ENCODE peak calls at places on chromosome X, in six cellular contexts. One of them, this sample, is unnamed.

GRCh38 chrX:38215141-38215540 is 5.5 kb downstream of the SRPX start:
- DNase-seq in AG20443: peak
- DNase-seq in erythroblast: no peak
- DNase-seq in EL: peak
- DNase-seq in mesenchymal stem cell: peak
- DNase-seq in stimulated activated CD4-positive, alpha-beta T cell treated with anti-CD3 and anti-CD28 coated beads, Interleukin-1b, Interleukin-23, amount 100 ng/mL, for 4 hours: no peak
- DNase-seq in this sample: no peak

GRCh38 chrX:15465347-15465746 is 27.8 kb downstream of the PIR start:
- DNase-seq in AG20443: peak
- DNase-seq in erythroblast: no peak
- DNase-seq in EL: no peak
- DNase-seq in mesenchymal stem cell: no peak
- DNase-seq in stimulated activated CD4-positive, alpha-beta T cell treated with anti-CD3 and anti-CD28 coated beads, Interleukin-1b, Interleukin-23, amount 100 ng/mL, for 4 hours: no peak
- DNase-seq in this sample: no peak

GRCh38 chrX:75337525-75337924 is 63.6 kb downstream of the UPRT start:
- DNase-seq in AG20443: no peak
- DNase-seq in erythroblast: no peak
- DNase-seq in EL: no peak
- DNase-seq in mesenchymal stem cell: no peak
- DNase-seq in stimulated activated CD4-positive, alpha-beta T cell treated with anti-CD3 and anti-CD28 coated beads, Interleukin-1b, Interleukin-23, amount 100 ng/mL, for 4 hours: no peak
- DNase-seq in this sample: no peak

GRCh38 chrX:10233173-10233572 is 76.4 kb downstream of the CLCN4 start:
- DNase-seq in AG20443: no peak
- DNase-seq in erythroblast: no peak
- DNase-seq in EL: peak
- DNase-seq in mesenchymal stem cell: peak
- DNase-seq in stimulated activated CD4-positive, alpha-beta T cell treated with anti-CD3 and anti-CD28 coated beads, Interleukin-1b, Interleukin-23, amount 100 ng/mL, for 4 hours: no peak
- DNase-seq in this sample: no peak

GRCh38 chrX:16788477-16788876 is 2.2 kb downstream of the TXLNG start:
- DNase-seq in AG20443: no peak
- DNase-seq in erythroblast: peak
- DNase-seq in EL: peak
- DNase-seq in mesenchymal stem cell: no peak
- DNase-seq in stimulated activated CD4-positive, alpha-beta T cell treated with anti-CD3 and anti-CD28 coated beads, Interleukin-1b, Interleukin-23, amount 100 ng/mL, for 4 hours: no peak
- DNase-seq in this sample: no peak

GRCh38 chrX:11929476-11929875 is 171.4 kb downstream of the MSL3 start:
- DNase-seq in AG20443: no peak
- DNase-seq in erythroblast: no peak
- DNase-seq in EL: peak
- DNase-seq in mesenchymal stem cell: peak
- DNase-seq in stimulated activated CD4-positive, alpha-beta T cell treated with anti-CD3 and anti-CD28 coated beads, Interleukin-1b, Interleukin-23, amount 100 ng/mL, for 4 hours: no peak
- DNase-seq in this sample: no peak

GRCh38 chrX:140057001-140057411 is 91.7 kb upstream of the CXorf66 start:
- DNase-seq in AG20443: peak
- DNase-seq in erythroblast: peak
- DNase-seq in EL: peak
- DNase-seq in mesenchymal stem cell: peak
- DNase-seq in stimulated activated CD4-positive, alpha-beta T cell treated with anti-CD3 and anti-CD28 coated beads, Interleukin-1b, Interleukin-23, amount 100 ng/mL, for 4 hours: peak
- DNase-seq in this sample: no peak

GRCh38 chrX:7027071-7027470 is 120.4 kb upstream of the STS start:
- DNase-seq in AG20443: no peak
- DNase-seq in erythroblast: no peak
- DNase-seq in EL: no peak
- DNase-seq in mesenchymal stem cell: no peak
- DNase-seq in stimulated activated CD4-positive, alpha-beta T cell treated with anti-CD3 and anti-CD28 coated beads, Interleukin-1b, Interleukin-23, amount 100 ng/mL, for 4 hours: no peak
- DNase-seq in this sample: no peak

GRCh38 chrX:143437439-143437838 is 79.8 kb downstream of the SPANXN3 start:
- DNase-seq in AG20443: no peak
- DNase-seq in erythroblast: no peak
- DNase-seq in EL: no peak
- DNase-seq in mesenchymal stem cell: peak
- DNase-seq in stimulated activated CD4-positive, alpha-beta T cell treated with anti-CD3 and anti-CD28 coated beads, Interleukin-1b, Interleukin-23, amount 100 ng/mL, for 4 hours: no peak
- DNase-seq in this sample: no peak

GRCh38 chrX:15946783-15947550 is 92.4 kb upstream of the AP1S2 start:
- DNase-seq in AG20443: peak
- DNase-seq in erythroblast: no peak
- DNase-seq in EL: peak
- DNase-seq in mesenchymal stem cell: peak
- DNase-seq in stimulated activated CD4-positive, alpha-beta T cell treated with anti-CD3 and anti-CD28 coated beads, Interleukin-1b, Interleukin-23, amount 100 ng/mL, for 4 hours: no peak
- DNase-seq in this sample: no peak

GRCh38 chrX:49177338-49177833 is 5.7 kb downstream of the PLP2 start:
- DNase-seq in AG20443: no peak
- DNase-seq in erythroblast: peak
- DNase-seq in EL: no peak
- DNase-seq in mesenchymal stem cell: no peak
- DNase-seq in stimulated activated CD4-positive, alpha-beta T cell treated with anti-CD3 and anti-CD28 coated beads, Interleukin-1b, Interleukin-23, amount 100 ng/mL, for 4 hours: no peak
- DNase-seq in this sample: no peak

GRCh38 chrX:50691820-50692219 is 122.2 kb downstream of the SHROOM4 start:
- DNase-seq in AG20443: peak
- DNase-seq in erythroblast: peak
- DNase-seq in EL: peak
- DNase-seq in mesenchymal stem cell: peak
- DNase-seq in stimulated activated CD4-positive, alpha-beta T cell treated with anti-CD3 and anti-CD28 coated beads, Interleukin-1b, Interleukin-23, amount 100 ng/mL, for 4 hours: no peak
- DNase-seq in this sample: no peak

GRCh38 chrX:75784689-75785491 is at the start of gene MAGEE2:
- DNase-seq in AG20443: peak
- DNase-seq in erythroblast: no peak
- DNase-seq in EL: no peak
- DNase-seq in mesenchymal stem cell: no peak
- DNase-seq in stimulated activated CD4-positive, alpha-beta T cell treated with anti-CD3 and anti-CD28 coated beads, Interleukin-1b, Interleukin-23, amount 100 ng/mL, for 4 hours: peak
- DNase-seq in this sample: no peak

GRCh38 chrX:131728295-131729145 is 184.6 kb downstream of the OR13H1 start:
- DNase-seq in AG20443: no peak
- DNase-seq in erythroblast: no peak
- DNase-seq in EL: no peak
- DNase-seq in mesenchymal stem cell: no peak
- DNase-seq in stimulated activated CD4-positive, alpha-beta T cell treated with anti-CD3 and anti-CD28 coated beads, Interleukin-1b, Interleukin-23, amount 100 ng/mL, for 4 hours: no peak
- DNase-seq in this sample: peak

GRCh38 chrX:74656079-74656745 is 41.8 kb upstream of the RLIM start:
- DNase-seq in AG20443: peak
- DNase-seq in erythroblast: no peak
- DNase-seq in EL: peak
- DNase-seq in mesenchymal stem cell: peak
- DNase-seq in stimulated activated CD4-positive, alpha-beta T cell treated with anti-CD3 and anti-CD28 coated beads, Interleukin-1b, Interleukin-23, amount 100 ng/mL, for 4 hours: no peak
- DNase-seq in this sample: no peak

GRCh38 chrX:66632986-66633385 is 5.9 kb downstream of the EDA2R start:
- DNase-seq in AG20443: peak
- DNase-seq in erythroblast: no peak
- DNase-seq in EL: peak
- DNase-seq in mesenchymal stem cell: no peak
- DNase-seq in stimulated activated CD4-positive, alpha-beta T cell treated with anti-CD3 and anti-CD28 coated beads, Interleukin-1b, Interleukin-23, amount 100 ng/mL, for 4 hours: no peak
- DNase-seq in this sample: no peak

GRCh38 chrX:48981178-48981577 is 9.5 kb upstream of the KCND1 start:
- DNase-seq in AG20443: no peak
- DNase-seq in erythroblast: no peak
- DNase-seq in EL: no peak
- DNase-seq in mesenchymal stem cell: no peak
- DNase-seq in stimulated activated CD4-positive, alpha-beta T cell treated with anti-CD3 and anti-CD28 coated beads, Interleukin-1b, Interleukin-23, amount 100 ng/mL, for 4 hours: no peak
- DNase-seq in this sample: no peak

GRCh38 chrX:39162322-39162721 is 361.1 kb downstream of the MID1IP1 start:
- DNase-seq in AG20443: peak
- DNase-seq in erythroblast: peak
- DNase-seq in EL: no peak
- DNase-seq in mesenchymal stem cell: no peak
- DNase-seq in stimulated activated CD4-positive, alpha-beta T cell treated with anti-CD3 and anti-CD28 coated beads, Interleukin-1b, Interleukin-23, amount 100 ng/mL, for 4 hours: peak
- DNase-seq in this sample: no peak

GRCh38 chrX:13110427-13111324 is 66.3 kb upstream of the FAM9C start:
- DNase-seq in AG20443: peak
- DNase-seq in erythroblast: peak
- DNase-seq in EL: peak
- DNase-seq in mesenchymal stem cell: peak
- DNase-seq in stimulated activated CD4-positive, alpha-beta T cell treated with anti-CD3 and anti-CD28 coated beads, Interleukin-1b, Interleukin-23, amount 100 ng/mL, for 4 hours: no peak
- DNase-seq in this sample: no peak

GRCh38 chrX:41412261-41413167 is 34.6 kb upstream of the NYX start:
- DNase-seq in AG20443: no peak
- DNase-seq in erythroblast: peak
- DNase-seq in EL: no peak
- DNase-seq in mesenchymal stem cell: peak
- DNase-seq in stimulated activated CD4-positive, alpha-beta T cell treated with anti-CD3 and anti-CD28 coated beads, Interleukin-1b, Interleukin-23, amount 100 ng/mL, for 4 hours: no peak
- DNase-seq in this sample: no peak

GRCh38 chrX:17732138-17732783 is 5.0 kb upstream of the SCML1 start:
- DNase-seq in AG20443: peak
- DNase-seq in erythroblast: no peak
- DNase-seq in EL: no peak
- DNase-seq in mesenchymal stem cell: no peak
- DNase-seq in stimulated activated CD4-positive, alpha-beta T cell treated with anti-CD3 and anti-CD28 coated beads, Interleukin-1b, Interleukin-23, amount 100 ng/mL, for 4 hours: no peak
- DNase-seq in this sample: no peak

GRCh38 chrX:40155617-40156471 is 58.1 kb upstream of the BCOR start:
- DNase-seq in AG20443: no peak
- DNase-seq in erythroblast: peak
- DNase-seq in EL: no peak
- DNase-seq in mesenchymal stem cell: no peak
- DNase-seq in stimulated activated CD4-positive, alpha-beta T cell treated with anti-CD3 and anti-CD28 coated beads, Interleukin-1b, Interleukin-23, amount 100 ng/mL, for 4 hours: no peak
- DNase-seq in this sample: no peak

GRCh38 chrX:9758239-9758638 is 7.4 kb downstream of the GPR143 start:
- DNase-seq in AG20443: no peak
- DNase-seq in erythroblast: no peak
- DNase-seq in EL: no peak
- DNase-seq in mesenchymal stem cell: no peak
- DNase-seq in stimulated activated CD4-positive, alpha-beta T cell treated with anti-CD3 and anti-CD28 coated beads, Interleukin-1b, Interleukin-23, amount 100 ng/mL, for 4 hours: no peak
- DNase-seq in this sample: no peak

GRCh38 chrX:136397001-136397400 is 90.7 kb upstream of the BRS3 start:
- DNase-seq in AG20443: no peak
- DNase-seq in erythroblast: no peak
- DNase-seq in EL: no peak
- DNase-seq in mesenchymal stem cell: peak
- DNase-seq in stimulated activated CD4-positive, alpha-beta T cell treated with anti-CD3 and anti-CD28 coated beads, Interleukin-1b, Interleukin-23, amount 100 ng/mL, for 4 hours: no peak
- DNase-seq in this sample: no peak

GRCh38 chrX:67636532-67636931 is 92.7 kb downstream of the AR start:
- DNase-seq in AG20443: peak
- DNase-seq in erythroblast: no peak
- DNase-seq in EL: peak
- DNase-seq in mesenchymal stem cell: peak
- DNase-seq in stimulated activated CD4-positive, alpha-beta T cell treated with anti-CD3 and anti-CD28 coated beads, Interleukin-1b, Interleukin-23, amount 100 ng/mL, for 4 hours: no peak
- DNase-seq in this sample: no peak

GRCh38 chrX:133265331-133265730 is 47.2 kb upstream of the TFDP3 start:
- DNase-seq in AG20443: no peak
- DNase-seq in erythroblast: no peak
- DNase-seq in EL: no peak
- DNase-seq in mesenchymal stem cell: peak
- DNase-seq in stimulated activated CD4-positive, alpha-beta T cell treated with anti-CD3 and anti-CD28 coated beads, Interleukin-1b, Interleukin-23, amount 100 ng/mL, for 4 hours: no peak
- DNase-seq in this sample: no peak

GRCh38 chrX:24002792-24003191 is 24.2 kb downstream of the KLHL15 start:
- DNase-seq in AG20443: no peak
- DNase-seq in erythroblast: no peak
- DNase-seq in EL: no peak
- DNase-seq in mesenchymal stem cell: no peak
- DNase-seq in stimulated activated CD4-positive, alpha-beta T cell treated with anti-CD3 and anti-CD28 coated beads, Interleukin-1b, Interleukin-23, amount 100 ng/mL, for 4 hours: no peak
- DNase-seq in this sample: no peak

GRCh38 chrX:3191186-3191585 is 149.9 kb downstream of the ARSF start:
- DNase-seq in AG20443: peak
- DNase-seq in erythroblast: no peak
- DNase-seq in EL: peak
- DNase-seq in mesenchymal stem cell: no peak
- DNase-seq in stimulated activated CD4-positive, alpha-beta T cell treated with anti-CD3 and anti-CD28 coated beads, Interleukin-1b, Interleukin-23, amount 100 ng/mL, for 4 hours: no peak
- DNase-seq in this sample: no peak

GRCh38 chrX:44946771-44947170 is 73.8 kb downstream of the KDM6A start:
- DNase-seq in AG20443: no peak
- DNase-seq in erythroblast: peak
- DNase-seq in EL: no peak
- DNase-seq in mesenchymal stem cell: no peak
- DNase-seq in stimulated activated CD4-positive, alpha-beta T cell treated with anti-CD3 and anti-CD28 coated beads, Interleukin-1b, Interleukin-23, amount 100 ng/mL, for 4 hours: no peak
- DNase-seq in this sample: no peak

GRCh38 chrX:120406638-120407037 is 44.7 kb downstream of the ATP1B4 start:
- DNase-seq in AG20443: no peak
- DNase-seq in erythroblast: no peak
- DNase-seq in EL: no peak
- DNase-seq in mesenchymal stem cell: no peak
- DNase-seq in stimulated activated CD4-positive, alpha-beta T cell treated with anti-CD3 and anti-CD28 coated beads, Interleukin-1b, Interleukin-23, amount 100 ng/mL, for 4 hours: no peak
- DNase-seq in this sample: no peak

GRCh38 chrX:21645437-21646220 is 12.5 kb downstream of the KLHL34 start:
- DNase-seq in AG20443: no peak
- DNase-seq in erythroblast: no peak
- DNase-seq in EL: no peak
- DNase-seq in mesenchymal stem cell: no peak
- DNase-seq in stimulated activated CD4-positive, alpha-beta T cell treated with anti-CD3 and anti-CD28 coated beads, Interleukin-1b, Interleukin-23, amount 100 ng/mL, for 4 hours: no peak
- DNase-seq in this sample: no peak

GRCh38 chrX:40470830-40471429 is 109.8 kb upstream of the ATP6AP2 start:
- DNase-seq in AG20443: no peak
- DNase-seq in erythroblast: no peak
- DNase-seq in EL: peak
- DNase-seq in mesenchymal stem cell: peak
- DNase-seq in stimulated activated CD4-positive, alpha-beta T cell treated with anti-CD3 and anti-CD28 coated beads, Interleukin-1b, Interleukin-23, amount 100 ng/mL, for 4 hours: no peak
- DNase-seq in this sample: no peak

GRCh38 chrX:40268126-40268525 is 170.4 kb upstream of the BCOR start:
- DNase-seq in AG20443: peak
- DNase-seq in erythroblast: no peak
- DNase-seq in EL: no peak
- DNase-seq in mesenchymal stem cell: no peak
- DNase-seq in stimulated activated CD4-positive, alpha-beta T cell treated with anti-CD3 and anti-CD28 coated beads, Interleukin-1b, Interleukin-23, amount 100 ng/mL, for 4 hours: no peak
- DNase-seq in this sample: no peak

GRCh38 chrX:132489256-132490085 is 633 bp upstream of the MBNL3 start:
- DNase-seq in AG20443: peak
- DNase-seq in erythroblast: peak
- DNase-seq in EL: peak
- DNase-seq in mesenchymal stem cell: peak
- DNase-seq in stimulated activated CD4-positive, alpha-beta T cell treated with anti-CD3 and anti-CD28 coated beads, Interleukin-1b, Interleukin-23, amount 100 ng/mL, for 4 hours: peak
- DNase-seq in this sample: peak

GRCh38 chrX:145881175-145881867 is 63.7 kb downstream of the SLITRK2 start:
- DNase-seq in AG20443: no peak
- DNase-seq in erythroblast: no peak
- DNase-seq in EL: no peak
- DNase-seq in mesenchymal stem cell: no peak
- DNase-seq in stimulated activated CD4-positive, alpha-beta T cell treated with anti-CD3 and anti-CD28 coated beads, Interleukin-1b, Interleukin-23, amount 100 ng/mL, for 4 hours: no peak
- DNase-seq in this sample: no peak

GRCh38 chrX:152897216-152898144 is at the start of gene ZNF185:
- DNase-seq in AG20443: peak
- DNase-seq in erythroblast: no peak
- DNase-seq in EL: peak
- DNase-seq in mesenchymal stem cell: no peak
- DNase-seq in stimulated activated CD4-positive, alpha-beta T cell treated with anti-CD3 and anti-CD28 coated beads, Interleukin-1b, Interleukin-23, amount 100 ng/mL, for 4 hours: no peak
- DNase-seq in this sample: no peak